ENCODE peak calls at places on chromosomes 11 and 22, in ten cellular contexts. One of them, this sample, is unnamed. For H3K36me3 and H3K4me1, the result is how much of the 10 kb centered on the place peaks cover.

GRCh38 chr11:10201343-10201742 is 92.7 kb downstream of the SBF2 start:
- DNase-seq in HCT116: no peak
- DNase-seq in upper lobe of right lung: no peak
- DNase-seq in IMR-90: no peak
- DNase-seq in psoas muscle: no peak
- DNase-seq in ovary: no peak
- DNase-seq in cardiac muscle cell: no peak
- DNase-seq in vagina: no peak
- DNase-seq in CD8-positive, alpha-beta T cell: no peak
- DNase-seq in PC-3: no peak
- DNase-seq in this sample: no peak

GRCh38 chr11:1988667-1989317 is 8.8 kb downstream of the H19 start:
- DNase-seq in HCT116: no peak
- DNase-seq in upper lobe of right lung: peak
- DNase-seq in IMR-90: no peak
- DNase-seq in psoas muscle: peak
- DNase-seq in ovary: peak
- DNase-seq in cardiac muscle cell: peak
- DNase-seq in vagina: no peak
- DNase-seq in CD8-positive, alpha-beta T cell: no peak
- DNase-seq in PC-3: no peak
- DNase-seq in this sample: no peak

GRCh38 chr22:46280999-46281623 is 13.3 kb downstream of the TTC38 start:
- DNase-seq in HCT116: no peak
- DNase-seq in upper lobe of right lung: peak
- DNase-seq in IMR-90: no peak
- DNase-seq in psoas muscle: peak
- DNase-seq in ovary: no peak
- DNase-seq in cardiac muscle cell: no peak
- DNase-seq in vagina: no peak
- DNase-seq in CD8-positive, alpha-beta T cell: peak
- DNase-seq in PC-3: no peak
- DNase-seq in this sample: no peak

GRCh38 chr11:129815596-129816461 is at the start of gene TMEM45B:
- DNase-seq in HCT116: no peak
- DNase-seq in upper lobe of right lung: peak
- DNase-seq in IMR-90: no peak
- DNase-seq in psoas muscle: no peak
- DNase-seq in ovary: no peak
- DNase-seq in cardiac muscle cell: peak
- DNase-seq in vagina: no peak
- DNase-seq in CD8-positive, alpha-beta T cell: peak
- DNase-seq in PC-3: peak
- DNase-seq in this sample: peak

GRCh38 chr11:20024172-20024935 is 135.9 kb downstream of the DBX1 start:
- DNase-seq in HCT116: no peak
- DNase-seq in upper lobe of right lung: no peak
- DNase-seq in IMR-90: no peak
- DNase-seq in psoas muscle: no peak
- DNase-seq in ovary: no peak
- DNase-seq in cardiac muscle cell: no peak
- DNase-seq in vagina: no peak
- DNase-seq in CD8-positive, alpha-beta T cell: no peak
- DNase-seq in PC-3: no peak
- DNase-seq in this sample: no peak

GRCh38 chr11:76654980-76655379 is 15.6 kb downstream of the LRRC32 start:
- DNase-seq in HCT116: no peak
- DNase-seq in upper lobe of right lung: no peak
- DNase-seq in IMR-90: no peak
- DNase-seq in psoas muscle: no peak
- DNase-seq in ovary: no peak
- DNase-seq in cardiac muscle cell: no peak
- DNase-seq in vagina: no peak
- DNase-seq in CD8-positive, alpha-beta T cell: no peak
- DNase-seq in PC-3: no peak
- DNase-seq in this sample: no peak

GRCh38 chr11:17542249-17542648 is 2.0 kb downstream of the USH1C start:
- DNase-seq in HCT116: no peak
- DNase-seq in upper lobe of right lung: no peak
- DNase-seq in IMR-90: no peak
- DNase-seq in psoas muscle: no peak
- DNase-seq in ovary: no peak
- DNase-seq in cardiac muscle cell: no peak
- DNase-seq in vagina: no peak
- DNase-seq in CD8-positive, alpha-beta T cell: no peak
- DNase-seq in PC-3: no peak
- DNase-seq in this sample: no peak

GRCh38 chr11:134260503-134260902 is 7.1 kb downstream of the ACAD8 start:
- DNase-seq in HCT116: no peak
- DNase-seq in upper lobe of right lung: no peak
- DNase-seq in IMR-90: no peak
- DNase-seq in psoas muscle: no peak
- DNase-seq in ovary: no peak
- DNase-seq in cardiac muscle cell: no peak
- DNase-seq in vagina: no peak
- DNase-seq in CD8-positive, alpha-beta T cell: no peak
- DNase-seq in PC-3: no peak
- DNase-seq in this sample: no peak

GRCh38 chr11:8722156-8722555 is 39.6 kb downstream of the RPL27A start:
- DNase-seq in HCT116: no peak
- DNase-seq in upper lobe of right lung: no peak
- DNase-seq in IMR-90: peak
- DNase-seq in psoas muscle: no peak
- DNase-seq in ovary: peak
- DNase-seq in cardiac muscle cell: peak
- DNase-seq in vagina: no peak
- DNase-seq in CD8-positive, alpha-beta T cell: no peak
- DNase-seq in PC-3: no peak
- DNase-seq in this sample: no peak

GRCh38 chr11:92423635-92424034 is 199.0 kb downstream of the FAT3 start:
- DNase-seq in HCT116: no peak
- DNase-seq in upper lobe of right lung: no peak
- DNase-seq in IMR-90: no peak
- DNase-seq in psoas muscle: no peak
- DNase-seq in ovary: no peak
- DNase-seq in cardiac muscle cell: no peak
- DNase-seq in vagina: no peak
- DNase-seq in CD8-positive, alpha-beta T cell: no peak
- DNase-seq in PC-3: no peak
- DNase-seq in this sample: no peak

GRCh38 chr22:16824718-16825687 is at the start of gene XKR3:
- DNase-seq in HCT116: no peak
- DNase-seq in upper lobe of right lung: no peak
- DNase-seq in IMR-90: no peak
- DNase-seq in psoas muscle: no peak
- DNase-seq in ovary: no peak
- DNase-seq in cardiac muscle cell: no peak
- DNase-seq in vagina: no peak
- DNase-seq in CD8-positive, alpha-beta T cell: no peak
- DNase-seq in PC-3: peak
- DNase-seq in this sample: no peak

GRCh38 chr22:39356464-39356863 is 6.7 kb downstream of the SYNGR1 start:
- DNase-seq in HCT116: no peak
- DNase-seq in upper lobe of right lung: no peak
- DNase-seq in IMR-90: no peak
- DNase-seq in psoas muscle: no peak
- DNase-seq in ovary: no peak
- DNase-seq in cardiac muscle cell: no peak
- DNase-seq in vagina: no peak
- DNase-seq in CD8-positive, alpha-beta T cell: no peak
- DNase-seq in PC-3: no peak
- DNase-seq in this sample: no peak

GRCh38 chr22:50313600-50313999 is 6.2 kb upstream of the PLXNB2 start:
- DNase-seq in HCT116: no peak
- DNase-seq in upper lobe of right lung: no peak
- DNase-seq in IMR-90: no peak
- DNase-seq in psoas muscle: no peak
- DNase-seq in ovary: no peak
- DNase-seq in cardiac muscle cell: no peak
- DNase-seq in vagina: no peak
- DNase-seq in CD8-positive, alpha-beta T cell: no peak
- DNase-seq in PC-3: no peak
- DNase-seq in this sample: no peak

GRCh38 chr11:20161923-20162322 is 1.6 kb upstream of the DBX1 start:
- DNase-seq in HCT116: no peak
- DNase-seq in upper lobe of right lung: no peak
- DNase-seq in IMR-90: no peak
- DNase-seq in psoas muscle: no peak
- DNase-seq in ovary: no peak
- DNase-seq in cardiac muscle cell: no peak
- DNase-seq in vagina: no peak
- DNase-seq in CD8-positive, alpha-beta T cell: no peak
- DNase-seq in PC-3: no peak
- DNase-seq in this sample: no peak

GRCh38 chr11:69840371-69841169 is 21.4 kb upstream of the FGF3 start:
- DNase-seq in HCT116: peak
- DNase-seq in upper lobe of right lung: no peak
- DNase-seq in IMR-90: no peak
- DNase-seq in psoas muscle: no peak
- DNase-seq in ovary: no peak
- DNase-seq in cardiac muscle cell: no peak
- DNase-seq in vagina: no peak
- DNase-seq in CD8-positive, alpha-beta T cell: no peak
- DNase-seq in PC-3: peak
- DNase-seq in this sample: no peak

DNA sequence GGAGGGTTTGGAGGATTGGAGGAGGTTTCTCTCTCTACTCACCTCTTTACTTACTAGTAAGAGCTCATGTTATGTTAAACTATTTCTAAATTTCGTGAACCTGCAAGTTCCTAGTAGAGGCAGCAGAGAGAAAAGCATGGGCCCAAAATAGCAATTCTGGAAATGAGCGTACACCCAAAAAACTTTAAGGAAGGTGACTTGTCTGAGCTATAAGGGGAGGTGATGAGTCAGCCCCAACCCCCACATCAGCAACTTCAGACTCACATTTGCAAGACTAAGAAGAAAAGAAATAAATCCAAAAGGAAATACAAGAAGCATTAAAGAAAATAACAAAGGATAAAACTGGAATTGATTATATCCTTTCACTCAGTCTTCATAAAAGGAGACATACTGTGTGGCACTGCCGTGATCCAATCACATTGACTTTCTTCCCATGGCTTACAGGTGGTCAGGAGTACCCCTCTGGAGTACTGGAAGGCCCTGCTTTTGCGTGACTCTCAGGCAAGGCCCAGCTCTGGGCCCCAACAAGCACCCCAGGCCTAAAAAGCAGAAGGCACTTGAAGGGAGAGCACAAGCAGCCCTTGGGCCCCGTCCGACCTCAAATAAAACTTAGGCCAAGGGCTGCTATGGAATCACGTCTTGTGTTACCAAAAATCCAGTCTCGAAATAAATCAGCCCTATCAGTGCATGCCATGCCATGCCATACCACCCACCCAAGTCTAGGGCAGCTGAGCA is 14.3 kb downstream of the PACSIN2 start:
- DNase-seq in HCT116: no peak
- DNase-seq in upper lobe of right lung: no peak
- DNase-seq in IMR-90: peak
- DNase-seq in psoas muscle: no peak
- DNase-seq in ovary: no peak
- DNase-seq in cardiac muscle cell: peak
- DNase-seq in vagina: no peak
- DNase-seq in CD8-positive, alpha-beta T cell: no peak
- DNase-seq in PC-3: peak
- DNase-seq in this sample: no peak
- H3K27ac ChIP-seq in HCT116: no peak
- H3K27ac ChIP-seq in upper lobe of right lung: peak
- H3K27ac ChIP-seq in IMR-90: peak
- H3K27ac ChIP-seq in psoas muscle: peak
- H3K27ac ChIP-seq in ovary: no peak
- H3K27ac ChIP-seq in cardiac muscle cell: no peak
- H3K27ac ChIP-seq in vagina: no peak
- H3K27ac ChIP-seq in CD8-positive, alpha-beta T cell: no peak
- H3K27ac ChIP-seq in PC-3: no peak
- H3K27ac ChIP-seq in this sample: no peak

DNA sequence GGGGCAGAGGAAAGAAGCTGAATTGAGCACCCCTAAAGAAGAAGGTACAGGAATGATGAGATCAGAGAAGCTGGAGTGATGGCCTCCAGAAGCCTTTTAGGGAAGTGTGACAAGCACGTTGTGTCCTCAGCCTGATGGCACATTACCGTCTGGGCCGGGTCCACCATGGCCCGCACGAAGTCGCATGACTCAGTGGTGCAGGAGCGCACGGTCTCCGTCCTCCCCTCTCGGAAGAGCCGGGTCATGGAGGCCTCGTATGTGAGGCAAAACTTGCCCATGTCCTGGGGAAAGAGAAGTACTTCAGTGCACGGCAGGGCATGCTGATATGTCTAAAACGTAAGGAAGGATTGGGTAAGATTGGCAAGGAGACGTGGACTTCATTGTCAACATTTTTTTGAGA is 11.2 kb upstream of the TESMIN start:
- DNase-seq in HCT116: no peak
- DNase-seq in upper lobe of right lung: no peak
- DNase-seq in IMR-90: no peak
- DNase-seq in psoas muscle: no peak
- DNase-seq in ovary: no peak
- DNase-seq in cardiac muscle cell: no peak
- DNase-seq in vagina: no peak
- DNase-seq in CD8-positive, alpha-beta T cell: no peak
- DNase-seq in PC-3: no peak
- DNase-seq in this sample: no peak
- H3K36me3 ChIP-seq in HCT116: under half
- H3K36me3 ChIP-seq in upper lobe of right lung: half or more
- H3K36me3 ChIP-seq in IMR-90: under half
- H3K36me3 ChIP-seq in psoas muscle: half or more
- H3K36me3 ChIP-seq in ovary: under half
- H3K36me3 ChIP-seq in cardiac muscle cell: under half
- H3K36me3 ChIP-seq in vagina: under half
- H3K36me3 ChIP-seq in CD8-positive, alpha-beta T cell: under half
- H3K36me3 ChIP-seq in PC-3: under half
- H3K36me3 ChIP-seq in this sample: under half

DNA sequence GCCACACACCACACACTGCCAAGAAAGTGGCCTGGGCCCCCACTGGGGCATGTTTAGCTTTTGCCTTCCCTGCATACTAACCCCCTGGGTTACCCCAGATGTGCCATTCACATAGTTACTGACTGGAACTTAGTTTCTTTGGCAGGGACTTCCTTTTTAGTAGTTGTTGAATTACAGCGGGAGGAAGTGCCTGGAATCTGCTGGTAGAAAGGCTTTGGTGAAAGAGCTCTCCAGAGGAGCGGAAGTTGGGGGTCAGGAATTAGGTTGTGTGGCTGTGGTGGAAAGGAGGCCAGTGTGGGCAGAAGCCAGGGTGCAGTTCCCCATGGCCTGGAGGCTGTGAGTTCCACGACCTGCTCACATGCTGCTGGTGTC is 69.0 kb downstream of the MED15 start:
- DNase-seq in HCT116: no peak
- DNase-seq in upper lobe of right lung: no peak
- DNase-seq in IMR-90: no peak
- DNase-seq in psoas muscle: no peak
- DNase-seq in ovary: no peak
- DNase-seq in cardiac muscle cell: no peak
- DNase-seq in vagina: no peak
- DNase-seq in CD8-positive, alpha-beta T cell: peak
- DNase-seq in PC-3: no peak
- DNase-seq in this sample: no peak
- H3K4me1 ChIP-seq in HCT116: under half
- H3K4me1 ChIP-seq in upper lobe of right lung: under half
- H3K4me1 ChIP-seq in IMR-90: under half
- H3K4me1 ChIP-seq in psoas muscle: under half
- H3K4me1 ChIP-seq in ovary: under half
- H3K4me1 ChIP-seq in cardiac muscle cell: under half
- H3K4me1 ChIP-seq in vagina: under half
- H3K4me1 ChIP-seq in CD8-positive, alpha-beta T cell: under half
- H3K4me1 ChIP-seq in PC-3: under half
- H3K4me1 ChIP-seq in this sample: half or more

GRCh38 chr22:26593763-26594162 is 3.8 kb upstream of the TPST2 start:
- DNase-seq in HCT116: no peak
- DNase-seq in upper lobe of right lung: no peak
- DNase-seq in IMR-90: no peak
- DNase-seq in psoas muscle: no peak
- DNase-seq in ovary: no peak
- DNase-seq in cardiac muscle cell: no peak
- DNase-seq in vagina: no peak
- DNase-seq in CD8-positive, alpha-beta T cell: no peak
- DNase-seq in PC-3: no peak
- DNase-seq in this sample: no peak
- H3K27ac ChIP-seq in HCT116: no peak
- H3K27ac ChIP-seq in upper lobe of right lung: no peak
- H3K27ac ChIP-seq in IMR-90: no peak
- H3K27ac ChIP-seq in psoas muscle: no peak
- H3K27ac ChIP-seq in ovary: no peak
- H3K27ac ChIP-seq in cardiac muscle cell: no peak
- H3K27ac ChIP-seq in vagina: no peak
- H3K27ac ChIP-seq in CD8-positive, alpha-beta T cell: no peak
- H3K27ac ChIP-seq in PC-3: no peak
- H3K27ac ChIP-seq in this sample: no peak

This sample was measured in naive thymus-derived CD4-positive, alpha-beta T cell.